ENCODE peak calls at places on chromosomes 2 and 18, in ten cellular contexts. E is stomach, K is K562, I is transverse colon, Y is suprapubic skin, R is tibial nerve, S is HepG2, O is sigmoid colon, L is ovary, Q is A549. A is an unnamed sample.

GRCh38 chr2:188076149-188077056 is 215.3 kb upstream of the GULP1 start:
- DNase-seq in E (no peak), K (no peak), I (no peak), Y (no peak), R (no peak), S (no peak), O (no peak), L (no peak), Q (no peak), A (no peak)

GRCh38 chr18:34867520-34867919 is 157.4 kb downstream of the DTNA start:
- DNase-seq in E (no peak), K (no peak), I (no peak), Y (no peak), R (no peak), S (peak; percentile 12), O (no peak), L (no peak), Q (no peak), A (no peak)

GRCh38 chr2:73291461-73292315 is 1.7 kb downstream of the EGR4 start:
- DNase-seq in E (no peak), K (no peak), I (no peak), Y (no peak), R (no peak), S (no peak), O (no peak), L (no peak), Q (peak; percentile 49), A (no peak)

GRCh38 chr2:217289909-217290283 is 430.0 kb upstream of the TNP1 start:
- DNase-seq in E (no peak), K (no peak), I (no peak), Y (no peak), R (no peak), S (peak; percentile 9), O (no peak), L (no peak), Q (no peak), A (peak; percentile 77)

GRCh38 chr2:85435220-85435958 is 16.9 kb downstream of the SH2D6 start:
- DNase-seq in E (no peak), K (no peak), I (no peak), Y (no peak), R (no peak), S (no peak), O (no peak), L (no peak), Q (no peak), A (no peak)

GRCh38 chr2:34825671-34826070 is 1226.6 kb upstream of the FAM98A start:
- DNase-seq in E (no peak), K (no peak), I (no peak), Y (no peak), R (no peak), S (no peak), O (no peak), L (no peak), Q (no peak), A (no peak)

GRCh38 chr18:75071866-75072671 is 136.9 kb downstream of the PTGR3 start:
- DNase-seq in E (no peak), K (no peak), I (no peak), Y (no peak), R (no peak), S (no peak), O (no peak), L (no peak), Q (no peak), A (no peak)

GRCh38 chr2:240203031-240203841 is 62.8 kb upstream of the OTOS start:
- DNase-seq in E (no peak), K (no peak), I (no peak), Y (peak; percentile 54), R (no peak), S (no peak), O (peak; percentile 52), L (no peak), Q (no peak), A (no peak)

GRCh38 chr2:23559561-23560239 is 174.7 kb downstream of the KLHL29 start:
- DNase-seq in E (no peak), K (no peak), I (no peak), Y (no peak), R (no peak), S (no peak), O (no peak), L (no peak), Q (no peak), A (no peak)

GRCh38 chr18:48979944-48980890 is 29.5 kb upstream of the SMAD7 start:
- DNase-seq in E (no peak), K (peak; percentile 31), I (peak; percentile 50), Y (no peak), R (no peak), S (peak; percentile 78), O (no peak), L (no peak), Q (no peak), A (no peak)

DNA sequence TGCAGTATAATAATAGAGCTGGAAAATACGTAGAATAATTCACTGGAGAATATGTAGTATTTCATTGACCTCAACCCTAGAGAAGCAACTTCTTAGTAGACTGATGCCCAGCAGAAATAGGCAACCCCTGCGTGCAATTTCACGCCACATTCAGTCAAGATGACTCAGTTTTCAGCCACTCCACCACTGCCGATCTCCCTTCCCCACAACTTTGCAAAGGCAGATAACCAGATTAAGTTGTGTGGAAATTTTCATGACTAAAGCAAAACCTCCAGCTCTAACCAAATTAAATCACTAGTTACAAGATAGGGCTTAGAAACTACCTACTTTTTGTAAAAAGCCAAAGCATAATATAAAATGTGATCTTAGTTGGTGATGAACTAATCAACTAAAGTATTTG is 63.3 kb upstream of the STK17B start:
- DNase-seq in E (no peak), K (no peak), I (no peak), Y (no peak), R (no peak), S (no peak), O (no peak), L (no peak), Q (no peak), A (no peak)
- TF ChIP-seq EP300 in E (no peak), K (no peak), I (no peak), Y (no peak), R (no peak), S (no peak), O (no peak), L (no peak), Q (no peak), A (no peak)

DNA sequence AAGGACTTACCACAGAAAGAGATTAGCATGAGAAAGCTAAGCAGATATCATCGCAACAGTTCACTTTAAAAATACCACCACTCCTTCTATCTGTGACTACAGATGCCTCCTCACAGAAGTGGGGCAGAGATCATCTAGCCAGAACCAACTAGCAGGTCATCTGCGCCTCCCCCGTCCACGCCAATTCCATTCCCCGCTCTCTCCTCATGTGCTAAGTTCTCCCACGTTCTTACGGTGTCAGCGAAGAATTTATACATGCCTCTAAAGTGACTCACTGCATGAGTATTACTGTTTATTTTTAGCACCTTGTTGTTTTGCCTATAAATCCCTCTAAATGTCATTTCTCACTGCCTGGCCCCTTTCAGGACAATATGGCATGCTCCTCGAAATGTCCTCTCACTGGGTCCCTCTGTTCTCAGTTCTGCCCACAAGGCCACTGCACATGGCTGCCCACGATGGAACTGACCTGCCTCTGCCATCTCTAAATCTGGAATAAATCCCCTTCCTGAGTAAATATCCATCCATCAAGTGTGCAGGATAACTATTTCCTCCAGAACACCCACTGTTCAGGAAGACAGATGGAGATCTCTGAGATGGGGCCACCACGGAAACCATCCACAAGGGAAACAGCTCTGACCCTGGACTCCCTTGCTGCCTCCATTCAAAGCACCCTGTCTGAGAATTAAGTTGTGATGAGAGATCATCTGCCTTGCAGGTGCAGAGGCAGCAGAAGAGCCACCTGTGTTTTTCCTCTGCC is 137.7 kb downstream of the IRS1 start:
- DNase-seq in E (no peak), K (no peak), I (no peak), Y (no peak), R (no peak), S (no peak), O (peak; percentile 70), L (peak; percentile 51), Q (peak; percentile 46), A (no peak)
- H3K27ac ChIP-seq in E (no peak overlapping the region), K (no peak overlapping the region), I (peak overlapping the region; percentile 35), Y (peak overlapping the region; percentile 15), R (no peak overlapping the region), S (no peak overlapping the region), O (peak overlapping the region; percentile 70), L (no peak overlapping the region), Q (peak overlapping the region; percentile 43), A (peak overlapping the region; percentile 58)

GRCh38 chr2:13056259-13056843 is 339.6 kb downstream of the TRIB2 start:
- DNase-seq in E (no peak), K (no peak), I (no peak), Y (no peak), R (no peak), S (no peak), O (no peak), L (no peak), Q (no peak), A (no peak)
- TF ChIP-seq EP300 in E (no peak), K (no peak), I (no peak), Y (no peak), R (no peak), S (no peak), O (no peak), L (no peak), Q (no peak), A (no peak)

GRCh38 chr2:162172802-162173201 is 20.8 kb upstream of the GCG start:
- DNase-seq in E (no peak), K (no peak), I (no peak), Y (no peak), R (no peak), S (no peak), O (no peak), L (no peak), Q (no peak), A (no peak)
- H3K27ac ChIP-seq in E (no peak overlapping the region), K (no peak overlapping the region), I (no peak overlapping the region), Y (no peak overlapping the region), R (no peak overlapping the region), S (no peak overlapping the region), O (no peak overlapping the region), L (no peak overlapping the region), Q (no peak overlapping the region), A (no peak overlapping the region)

DNA sequence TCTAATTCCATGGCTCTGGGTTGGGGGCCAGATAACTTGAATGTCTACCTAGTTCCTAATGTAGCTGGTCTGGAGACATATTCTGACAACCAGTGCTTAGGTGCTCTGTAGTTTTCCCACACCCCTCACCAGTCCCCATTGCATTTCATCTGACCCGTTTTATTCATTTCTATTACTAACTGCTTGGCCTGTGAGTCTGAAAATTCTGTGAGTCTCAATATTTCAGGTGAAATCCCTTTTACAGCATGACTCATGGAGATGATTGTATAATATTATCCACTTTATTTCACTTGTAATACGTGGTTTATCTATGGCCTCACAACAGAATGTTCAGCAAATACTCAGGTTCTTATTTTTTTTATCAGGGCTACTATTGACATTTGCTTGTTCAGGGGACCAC is 103.7 kb upstream of the UGP2 start:
- DNase-seq in E (no peak), K (no peak), I (no peak), Y (no peak), R (no peak), S (no peak), O (no peak), L (no peak), Q (no peak), A (no peak)
- TF ChIP-seq EP300 in E (no peak), K (no peak), I (no peak), Y (no peak), R (no peak), S (no peak), O (no peak), L (no peak), Q (no peak), A (no peak)

A was measured in esophagus muscularis mucosa.